ENCODE peak calls at places on chromosomes 5 and 9, in eight cellular contexts. A, O, L, B, H, V, T and I are unnamed samples. For H3K9me3 and H3K36me3, the result is how much of the 10 kb centered on the place peaks cover.

GRCh38 chr5:9340095-9340494 is 205.8 kb downstream of the SEMA5A start:
- DNase-seq in A (no peak), O (no peak), L (no peak), B (no peak), H (no peak), V (no peak), T (no peak), I (no peak)

GRCh38 chr5:9930156-9930555 is 300.0 kb upstream of the TAS2R1 start:
- DNase-seq in A (no peak), O (no peak), L (no peak), B (no peak), H (no peak), V (no peak), T (no peak), I (no peak)

GRCh38 chr9:33065157-33066076 is 11.1 kb downstream of the SMU1 start:
- DNase-seq in A (no peak), O (peak), L (no peak), B (no peak), H (no peak), V (no peak), T (no peak), I (no peak)

GRCh38 chr9:104810421-104811339 is 46.8 kb downstream of the NIPSNAP3B start:
- DNase-seq in A (peak), O (no peak), L (no peak), B (peak), H (peak), V (peak), T (peak), I (no peak)

GRCh38 chr9:130714586-130715110 is 21.1 kb downstream of the EXOSC2 start:
- DNase-seq in A (peak), O (no peak), L (no peak), B (no peak), H (peak), V (no peak), T (no peak), I (no peak)

GRCh38 chr9:16112116-16112515 is 559.3 kb downstream of the CCDC171 start:
- DNase-seq in A (no peak), O (no peak), L (peak), B (no peak), H (no peak), V (no peak), T (no peak), I (no peak)

GRCh38 chr9:126606483-126606870 is 7.3 kb upstream of the LMX1B start:
- DNase-seq in A (no peak), O (no peak), L (no peak), B (no peak), H (no peak), V (no peak), T (no peak), I (no peak)

GRCh38 chr9:81827616-81828296 is 100.5 kb upstream of the SPATA31D4 start:
- DNase-seq in A (no peak), O (peak), L (no peak), B (no peak), H (no peak), V (no peak), T (no peak), I (no peak)

GRCh38 chr9:84711936-84712335 is 42.4 kb downstream of the NTRK2 start:
- DNase-seq in A (peak), O (no peak), L (no peak), B (peak), H (peak), V (no peak), T (no peak), I (peak)

GRCh38 chr9:31715250-31715649 is 669.2 kb upstream of the ACO1 start:
- DNase-seq in A (peak), O (no peak), L (peak), B (no peak), H (no peak), V (no peak), T (no peak), I (no peak)

GRCh38 chr9:71944754-71945409 is 33.4 kb downstream of the C9orf85 start:
- DNase-seq in A (no peak), O (no peak), L (no peak), B (no peak), H (no peak), V (no peak), T (no peak), I (no peak)

GRCh38 chr9:85401998-85402397 is 339.8 kb downstream of the AGTPBP1 start:
- DNase-seq in A (no peak), O (no peak), L (no peak), B (no peak), H (no peak), V (no peak), T (no peak), I (no peak)

GRCh38 chr5:50440651-50441478 is at the start of gene EMB:
- DNase-seq in A (no peak), O (peak), L (peak), B (peak), H (peak), V (peak), T (peak), I (no peak)

GRCh38 chr9:124218438-124219289 is 39.1 kb upstream of the NEK6 start:
- DNase-seq in A (peak), O (peak), L (no peak), B (peak), H (peak), V (peak), T (peak), I (peak)

GRCh38 chr9:16182784-16183183 is 629.9 kb downstream of the CCDC171 start:
- DNase-seq in A (no peak), O (no peak), L (no peak), B (no peak), H (no peak), V (no peak), T (no peak), I (no peak)

GRCh38 chr5:154972476-154973080 is 31.7 kb downstream of the MRPL22 start:
- DNase-seq in A (peak), O (peak), L (peak), B (no peak), H (peak), V (no peak), T (no peak), I (no peak)

GRCh38 chr5:178870411-178870810 is 10.7 kb downstream of the ZNF354B start:
- DNase-seq in A (no peak), O (no peak), L (no peak), B (no peak), H (no peak), V (no peak), T (no peak), I (no peak)

GRCh38 chr5:178872302-178872701 is 12.5 kb downstream of the ZNF354B start:
- DNase-seq in A (no peak), O (no peak), L (no peak), B (no peak), H (no peak), V (no peak), T (no peak), I (no peak)

GRCh38 chr5:178866946-178867345 is 7.2 kb downstream of the ZNF354B start:
- DNase-seq in A (no peak), O (no peak), L (no peak), B (no peak), H (no peak), V (no peak), T (no peak), I (no peak)

DNA sequence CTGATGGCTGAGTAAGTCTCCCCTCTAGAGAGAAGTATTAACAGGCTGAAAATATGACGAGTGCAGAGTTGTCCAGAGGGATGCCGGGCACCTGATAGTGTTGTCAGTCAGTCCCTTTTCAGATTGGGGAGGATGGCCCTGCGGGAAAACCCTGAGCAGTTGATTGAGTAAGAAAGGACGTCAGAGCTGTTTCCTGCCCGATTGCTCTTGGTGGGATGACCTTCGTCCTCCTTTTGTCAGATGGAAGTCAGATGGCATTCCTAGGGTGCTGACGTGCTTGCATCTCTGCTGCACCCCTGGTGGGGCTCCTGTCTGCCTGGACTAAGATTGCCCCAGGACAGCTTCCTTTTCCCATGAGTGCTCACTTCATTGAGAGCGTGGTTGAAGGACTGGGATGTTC is 9.8 kb downstream of the ZNF354B start:
- DNase-seq in A (no peak), O (no peak), L (no peak), B (no peak), H (no peak), V (no peak), T (no peak), I (no peak)
- H3K9me3 ChIP-seq in A (under half), O (under half), L (under half), B (under half), H (half or more), V (under half), T (under half), I (under half)

GRCh38 chr9:136292026-136292538 is 11.8 kb downstream of the CCDC187 start:
- DNase-seq in A (no peak), O (no peak), L (no peak), B (no peak), H (no peak), V (peak), T (no peak), I (no peak)
- H3K36me3 ChIP-seq in A (under half), O (under half), L (under half), B (under half), H (under half), V (under half), T (under half), I (under half)

GRCh38 chr9:93164085-93164484 is 19.9 kb upstream of the WNK2 start:
- DNase-seq in A (no peak), O (no peak), L (no peak), B (no peak), H (no peak), V (no peak), T (no peak), I (no peak)
- H3K9me3 ChIP-seq in A (under half), O (under half), L (under half), B (under half), H (under half), V (under half), T (under half), I (under half)

GRCh38 chr9:78320875-78321496 is 24.1 kb downstream of the PSAT1 start:
- DNase-seq in A (no peak), O (no peak), L (no peak), B (no peak), H (no peak), V (no peak), T (no peak), I (no peak)
- H3K36me3 ChIP-seq in A (under half), O (half or more), L (under half), B (under half), H (half or more), V (under half), T (under half), I (under half)

GRCh38 chr5:171314728-171315385 is 5.8 kb downstream of the TLX3 start:
- DNase-seq in A (peak), O (no peak), L (peak), B (no peak), H (peak), V (peak), T (no peak), I (no peak)

GRCh38 chr5:171315386-171315891 is 6.4 kb downstream of the TLX3 start:
- DNase-seq in A (no peak), O (no peak), L (peak), B (no peak), H (peak), V (no peak), T (no peak), I (no peak)

GRCh38 chr5:171317225-171317624 is 8.2 kb downstream of the TLX3 start:
- DNase-seq in A (no peak), O (no peak), L (peak), B (no peak), H (no peak), V (no peak), T (no peak), I (no peak)

GRCh38 chr5:171316258-171317121 is 7.4 kb downstream of the TLX3 start:
- DNase-seq in A (no peak), O (no peak), L (peak), B (peak), H (peak), V (no peak), T (no peak), I (no peak)

GRCh38 chr5:171315925-171316257 is 6.8 kb downstream of the TLX3 start:
- DNase-seq in A (no peak), O (no peak), L (no peak), B (no peak), H (no peak), V (no peak), T (no peak), I (no peak)
- H3K9me3 ChIP-seq in A (under half), O (under half), L (under half), B (under half), H (under half), V (under half), T (under half), I (under half)

GRCh38 chr9:105883847-105884246 is 189.5 kb downstream of the TMEM38B start:
- DNase-seq in A (no peak), O (no peak), L (no peak), B (no peak), H (no peak), V (no peak), T (no peak), I (no peak)

GRCh38 chr9:105881654-105882349 is 187.5 kb downstream of the TMEM38B start:
- DNase-seq in A (peak), O (peak), L (peak), B (peak), H (peak), V (peak), T (peak), I (peak)

GRCh38 chr9:105887679-105888078 is 193.3 kb downstream of the TMEM38B start:
- DNase-seq in A (no peak), O (no peak), L (no peak), B (no peak), H (no peak), V (no peak), T (no peak), I (no peak)

GRCh38 chr9:105886136-105886535 is 191.8 kb downstream of the TMEM38B start:
- DNase-seq in A (no peak), O (no peak), L (no peak), B (no peak), H (no peak), V (no peak), T (no peak), I (no peak)

DNA sequence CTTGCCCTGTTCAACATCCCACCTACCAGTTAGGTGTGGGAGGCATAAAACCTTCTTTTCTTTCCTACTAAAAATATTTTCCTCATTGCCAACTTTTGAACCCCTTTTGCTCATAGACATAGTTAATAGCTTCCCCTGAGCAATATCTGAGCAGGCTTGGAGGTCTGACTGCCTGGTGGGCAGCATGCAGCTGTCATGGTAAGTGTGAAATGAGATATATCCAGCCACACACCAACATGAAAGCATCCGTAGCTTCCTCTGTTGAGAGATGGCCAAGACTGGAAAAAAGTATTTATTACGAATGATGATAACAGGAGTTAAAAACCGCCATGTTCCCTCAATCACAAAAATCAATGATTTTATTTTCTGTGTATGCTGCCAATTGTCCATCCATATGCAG is 190.1 kb downstream of the TMEM38B start:
- DNase-seq in A (no peak), O (no peak), L (no peak), B (no peak), H (no peak), V (no peak), T (no peak), I (no peak)
- H3K36me3 ChIP-seq in A (under half), O (under half), L (under half), B (under half), H (under half), V (under half), T (under half), I (under half)